ENCODE peak calls at places on chromosomes 16 and 17, in seven cellular contexts. H is CD4-positive, CD25-positive, alpha-beta regulatory T cell; V is heart right ventricle; X is colonic mucosa; P is uterus; S is CD8-positive, alpha-beta memory T cell; R is NT2/D1. T is an unnamed sample. For H3K4me1, the result is how much of the 10 kb centered on the place peaks cover.

GRCh38 chr16:765971-766819 is 5.7 kb downstream of the MSLN start:
- DNase-seq in V (no peak), R (no peak), H (no peak), S (no peak), P (no peak), X (no peak), T (no peak)

GRCh38 chr17:71163813-71164122 is 957.1 kb upstream of the SOX9 start:
- DNase-seq in S (no peak), R (no peak), X (no peak), P (no peak), H (no peak), V (no peak), T (no peak)

GRCh38 chr16:4064950-4065352 is 51.3 kb downstream of the ADCY9 start:
- DNase-seq in H (peak), S (no peak), V (no peak), R (no peak), X (no peak), P (no peak), T (peak)

GRCh38 chr16:13453325-13453724 is 466.6 kb upstream of the ERCC4 start:
- DNase-seq in P (no peak), H (no peak), X (no peak), S (no peak), V (no peak), R (no peak), T (no peak)

GRCh38 chr17:1039511-1040215 is 42.7 kb downstream of the TIMM22 start:
- DNase-seq in R (no peak), V (peak), S (no peak), X (peak), H (no peak), P (peak), T (peak)

GRCh38 chr17:50344712-50345380 is 1.1 kb upstream of the XYLT2 start:
- DNase-seq in R (no peak), V (no peak), S (no peak), P (no peak), H (no peak), X (peak), T (no peak)

GRCh38 chr16:78045865-78046581 is 23.7 kb downstream of the CLEC3A start:
- DNase-seq in V (peak), X (peak), S (no peak), R (peak), P (peak), H (peak), T (peak)

GRCh38 chr17:40342575-40343058 is 21.9 kb downstream of the GJD3 start:
- DNase-seq in V (no peak), S (no peak), P (no peak), H (no peak), R (no peak), X (peak), T (peak)

GRCh38 chr17:32319548-32319905 is 22.4 kb downstream of the C17orf75 start:
- DNase-seq in S (peak), R (no peak), X (peak), P (peak), H (peak), V (peak), T (peak)

GRCh38 chr16:29777576-29778360 is at the start of gene ZG16:
- DNase-seq in P (no peak), H (no peak), R (no peak), V (no peak), S (no peak), X (no peak), T (peak)

GRCh38 chr17:69525920-69526841 is 111.7 kb downstream of the MAP2K6 start:
- DNase-seq in V (peak), H (peak), R (no peak), X (peak), P (peak), S (no peak), T (peak)

GRCh38 chr17:64186171-64187092 is 56.5 kb upstream of the ERN1 start:
- DNase-seq in S (no peak), V (no peak), H (no peak), X (no peak), R (no peak), P (no peak), T (no peak)

GRCh38 chr17:4808378-4808767 is 1.4 kb downstream of the PLD2 start:
- DNase-seq in H (no peak), V (peak), P (peak), X (peak), R (no peak), S (no peak), T (no peak)

GRCh38 chr16:30359871-30360170 is 4.7 kb upstream of the CD2BP2 start:
- DNase-seq in P (no peak), H (no peak), V (no peak), R (no peak), S (no peak), X (no peak), T (no peak)

GRCh38 chr16:19774024-19774423 is 56.0 kb downstream of the IQCK start:
- DNase-seq in V (no peak), R (no peak), S (no peak), X (no peak), H (no peak), P (no peak), T (no peak)

GRCh38 chr16:7115898-7116297 is 216.7 kb upstream of the RBFOX1 start:
- DNase-seq in H (no peak), P (no peak), S (no peak), X (no peak), R (no peak), V (no peak), T (no peak)

GRCh38 chr16:14061732-14062259 is 9.3 kb upstream of the MRTFB start:
- DNase-seq in X (no peak), R (no peak), V (no peak), P (no peak), S (no peak), H (no peak), T (no peak)

GRCh38 chr16:11107781-11108465 is 148.1 kb downstream of the SOCS1 start:
- DNase-seq in X (no peak), H (no peak), S (no peak), R (no peak), V (no peak), P (no peak), T (no peak)

GRCh38 chr17:7737601-7738000 is 20.1 kb downstream of the DNAH2 start:
- DNase-seq in V (no peak), R (no peak), P (no peak), S (no peak), X (no peak), H (no peak), T (no peak)

GRCh38 chr17:35612924-35613521 is 25.9 kb downstream of the AP2B1 start:
- DNase-seq in X (peak), V (peak), P (no peak), H (peak), R (peak), S (no peak), T (peak)

GRCh38 chr17:72305964-72306551 is 185.2 kb downstream of the SOX9 start:
- DNase-seq in S (no peak), P (no peak), X (no peak), H (no peak), V (no peak), R (no peak), T (no peak)

GRCh38 chr17:30230596-30231125 is 4.8 kb downstream of the SLC6A4 start:
- DNase-seq in H (no peak), P (no peak), V (no peak), R (no peak), S (no peak), X (no peak), T (no peak)

GRCh38 chr17:66661857-66662256 is 173.1 kb upstream of the CACNG5 start:
- DNase-seq in P (no peak), R (no peak), X (no peak), S (no peak), H (no peak), V (no peak), T (no peak)

GRCh38 chr17:58311429-58311894 is 17.1 kb downstream of the TSPOAP1 start:
- DNase-seq in V (no peak), H (no peak), P (peak), S (no peak), X (no peak), R (no peak), T (no peak)

GRCh38 chr17:16197276-16197675 is 18.1 kb downstream of the NCOR1 start:
- DNase-seq in P (no peak), S (no peak), H (no peak), R (no peak), V (no peak), X (no peak), T (no peak)

GRCh38 chr17:73710095-73710592 is 65.9 kb upstream of the SDK2 start:
- DNase-seq in V (peak), S (peak), X (peak), H (peak), R (peak), P (no peak), T (peak)

GRCh38 chr17:562174-562573 is 152.5 kb downstream of the VPS53 start:
- DNase-seq in R (no peak), V (peak), X (no peak), P (no peak), S (no peak), H (no peak), T (no peak)

GRCh38 chr16:30659507-30660423 is 1.5 kb downstream of the FBRS start:
- DNase-seq in S (peak), P (peak), X (peak), H (peak), V (no peak), R (peak), T (no peak)

GRCh38 chr17:9221231-9222180 is 200.2 kb downstream of the NTN1 start:
- DNase-seq in X (no peak), R (no peak), V (no peak), H (no peak), P (no peak), S (no peak), T (no peak)

GRCh38 chr17:514584-514983 is 162.0 kb upstream of the RPH3AL start:
- DNase-seq in R (no peak), H (peak), V (no peak), P (no peak), X (no peak), S (no peak), T (no peak)

GRCh38 chr17:45948881-45949624 is 50.0 kb upstream of the STH start:
- DNase-seq in P (peak), H (peak), V (peak), R (peak), X (peak), S (peak), T (peak)

GRCh38 chr17:58809564-58809936 is 53.9 kb downstream of the PPM1E start:
- DNase-seq in X (no peak), P (no peak), H (no peak), V (no peak), S (no peak), R (no peak), T (peak)

GRCh38 chr16:3950343-3951193 is 70.1 kb upstream of the CREBBP start:
- DNase-seq in H (no peak), R (no peak), P (peak), V (peak), S (no peak), X (peak), T (peak)

GRCh38 chr17:35597604-35598003 is 10.5 kb downstream of the AP2B1 start:
- DNase-seq in P (no peak), V (no peak), R (no peak), S (no peak), X (no peak), H (no peak), T (peak)

GRCh38 chr16:2009791-2010510 is at the start of gene ZNF598:
- DNase-seq in P (peak), V (peak), H (peak), X (peak), S (peak), R (peak), T (peak)

GRCh38 chr17:47276868-47277267 is 23.2 kb downstream of the ITGB3 start:
- DNase-seq in X (peak), V (peak), P (peak), R (no peak), H (no peak), S (no peak), T (peak)

GRCh38 chr17:43517615-43518386 is 28.3 kb downstream of the ETV4 start:
- DNase-seq in V (no peak), R (no peak), H (no peak), P (no peak), X (no peak), S (no peak), T (peak)

GRCh38 chr17:79993390-79994221 is 42.1 kb downstream of the TBC1D16 start:
- DNase-seq in S (no peak), X (peak), P (peak), R (no peak), H (peak), V (peak), T (peak)

GRCh38 chr16:83948914-83949723 is 3.9 kb upstream of the OSGIN1 start:
- DNase-seq in X (no peak), H (no peak), S (no peak), P (no peak), V (no peak), R (no peak), T (peak)

GRCh38 chr17:33508215-33508614 is 215.1 kb upstream of the ASIC2 start:
- DNase-seq in P (no peak), S (no peak), H (no peak), R (no peak), X (no peak), V (no peak), T (no peak)

DNA sequence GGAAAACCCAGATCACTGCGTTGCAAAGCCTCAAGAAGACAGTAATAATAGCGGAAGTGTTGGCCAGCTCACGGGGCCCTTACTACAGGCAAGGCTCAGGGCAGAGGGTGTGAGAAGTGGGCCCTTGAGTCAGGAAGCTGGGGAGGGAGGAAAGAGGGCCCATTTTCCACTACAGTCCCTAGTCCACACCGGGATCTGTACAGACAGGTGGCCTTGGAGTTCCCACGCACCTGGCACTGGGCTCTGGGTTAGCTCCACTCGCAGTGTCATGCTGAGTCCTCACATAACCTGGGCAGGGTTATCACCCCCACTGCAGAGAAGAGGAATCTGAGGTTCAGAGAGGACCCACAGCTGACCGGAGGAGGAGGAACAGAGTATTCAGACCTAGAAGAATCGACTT is 16.8 kb upstream of the MTSS2 start:
- DNase-seq in S (no peak), V (no peak), H (no peak), X (no peak), P (no peak), R (no peak), T (no peak)
- H3K4me1 ChIP-seq in S (under half), V (half or more), H (under half), X (under half), P (under half), R (half or more), T (under half)

GRCh38 chr17:54944796-54945195 is 23.7 kb downstream of the COX11 start:
- DNase-seq in X (no peak), P (no peak), R (no peak), H (no peak), V (no peak), S (no peak), T (no peak)

GRCh38 chr17:54945246-54945645 is 23.2 kb downstream of the COX11 start:
- DNase-seq in S (no peak), X (no peak), H (no peak), P (no peak), R (no peak), V (no peak), T (no peak)

GRCh38 chr17:54945671-54946070 is 22.8 kb downstream of the COX11 start:
- DNase-seq in P (no peak), R (no peak), H (no peak), V (no peak), S (no peak), X (no peak), T (no peak)

GRCh38 chr17:54948380-54948779 is 20.1 kb downstream of the COX11 start:
- DNase-seq in P (no peak), V (no peak), X (no peak), R (no peak), H (no peak), S (no peak), T (peak)

GRCh38 chr17:54947396-54947795 is 21.1 kb downstream of the COX11 start:
- DNase-seq in V (no peak), R (no peak), S (no peak), P (no peak), H (no peak), X (no peak), T (peak)
- H3K4me1 ChIP-seq in V (under half), R (under half), S (under half), P (under half), H (under half), X (under half), T (under half)

DNA sequence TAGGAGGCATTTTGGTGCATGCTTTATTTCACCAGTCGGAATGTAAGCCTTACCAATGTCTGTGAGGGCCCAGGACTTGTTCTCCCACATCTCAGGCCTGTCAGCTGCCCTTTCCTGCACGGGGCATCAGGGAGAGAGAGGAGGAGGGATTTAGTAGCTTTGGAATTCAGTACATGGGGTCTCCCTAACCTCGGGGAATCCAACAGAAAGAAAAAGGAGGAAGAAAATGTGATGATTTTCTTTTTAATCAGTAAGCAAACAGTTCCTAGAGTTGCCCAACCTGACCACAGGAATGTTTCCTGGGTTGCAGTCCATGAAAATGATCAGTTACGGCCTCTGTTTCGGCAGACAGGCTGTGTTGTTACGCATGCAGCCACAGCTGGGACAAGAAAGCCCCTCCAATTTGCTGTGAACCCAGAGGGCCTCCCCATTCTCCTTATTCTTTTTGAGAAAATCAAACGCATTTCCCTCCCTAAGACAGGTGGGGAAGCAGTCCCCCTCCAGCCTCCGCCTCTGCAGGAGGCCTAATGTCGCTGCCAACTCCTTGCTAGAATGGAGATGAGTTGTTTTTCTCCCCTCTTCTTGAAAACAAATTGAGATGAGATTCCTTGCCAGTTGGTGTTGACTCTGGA is 53.1 kb upstream of the TANGO6 start:
- DNase-seq in X (no peak), R (no peak), V (no peak), P (peak), S (no peak), H (no peak), T (no peak)
- H3K4me1 ChIP-seq in X (under half), R (under half), V (under half), P (under half), S (under half), H (under half), T (under half)

GRCh38 chr17:81867123-81867951 is 3.8 kb downstream of the ARHGDIA start:
- DNase-seq in X (peak), V (no peak), H (peak), S (no peak), R (no peak), P (no peak), T (peak)

GRCh38 chr17:81869221-81870154 is 1.6 kb downstream of the ARHGDIA start:
- DNase-seq in P (peak), R (no peak), V (peak), X (peak), S (no peak), H (peak), T (peak)

GRCh38 chr17:81868674-81869220 is 2.4 kb downstream of the ARHGDIA start:
- DNase-seq in S (no peak), R (no peak), V (peak), H (no peak), X (no peak), P (peak), T (peak)

GRCh38 chr17:81866440-81867122 is 4.6 kb downstream of the ARHGDIA start:
- DNase-seq in X (no peak), V (no peak), R (no peak), P (no peak), H (peak), S (no peak), T (peak)

DNA sequence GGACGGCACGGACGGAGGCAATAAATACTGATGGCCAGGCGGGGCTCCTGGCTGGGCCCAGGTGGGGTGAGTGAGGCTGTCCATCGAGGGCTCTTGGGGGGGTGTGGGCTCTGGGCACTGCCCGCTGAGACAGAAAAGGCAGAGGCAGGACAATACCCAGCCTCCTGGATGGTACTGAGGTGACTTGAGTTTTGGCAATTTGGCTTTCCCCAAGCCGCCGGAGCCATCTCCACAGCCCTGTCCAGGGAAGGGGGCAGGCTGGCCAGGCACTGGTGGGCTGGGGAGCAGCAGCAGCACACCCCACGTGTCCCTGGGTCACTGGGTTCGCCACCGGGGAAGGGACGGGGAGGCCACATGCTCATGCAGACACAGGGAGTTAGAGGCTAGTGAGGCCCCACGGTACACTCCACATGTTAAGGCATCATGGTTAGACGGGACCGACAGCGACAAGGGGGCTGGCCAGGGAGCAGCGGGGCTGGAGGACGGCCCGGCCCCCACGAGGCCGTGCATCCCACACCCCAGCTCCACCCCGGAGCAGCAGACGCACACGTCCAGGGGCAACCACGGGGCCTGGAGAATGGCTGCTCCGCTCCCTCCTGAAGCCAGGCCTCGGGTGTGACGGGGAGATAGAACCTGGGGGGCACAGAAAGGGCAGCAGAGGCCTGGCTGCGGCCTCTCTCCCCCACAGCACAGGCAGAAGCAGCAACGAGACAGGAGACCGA is 3.0 kb downstream of the ARHGDIA start:
- DNase-seq in H (no peak), S (no peak), X (no peak), R (no peak), V (no peak), P (no peak), T (no peak)
- H3K4me1 ChIP-seq in H (under half), S (under half), X (under half), R (under half), V (half or more), P (under half), T (under half)

GRCh38 chr17:77286391-77286640 is 145.5 kb downstream of the SEC14L1 start:
- DNase-seq in S (no peak), X (no peak), R (no peak), V (no peak), P (no peak), H (no peak), T (no peak)

GRCh38 chr17:77282524-77283515 is 142.1 kb downstream of the SEC14L1 start:
- DNase-seq in R (no peak), H (no peak), X (peak), V (no peak), S (no peak), P (no peak), T (peak)

GRCh38 chr17:77285594-77286390 is 145.0 kb downstream of the SEC14L1 start:
- DNase-seq in H (no peak), S (no peak), P (no peak), R (no peak), X (peak), V (peak), T (peak)

GRCh38 chr17:77281904-77282367 is 141.2 kb downstream of the SEC14L1 start:
- DNase-seq in V (no peak), S (no peak), X (peak), P (no peak), H (no peak), R (no peak), T (peak)

GRCh38 chr17:77284023-77284617 is 143.4 kb downstream of the SEC14L1 start:
- DNase-seq in H (no peak), V (no peak), P (no peak), S (no peak), R (no peak), X (no peak), T (no peak)
- H3K4me1 ChIP-seq in H (under half), V (half or more), P (under half), S (under half), R (half or more), X (under half), T (under half)

T was measured in small intestine.